ENCODE peak calls at places on chromosomes 11 and 22, in seven cellular contexts. One of them, this sample, is unnamed.

GRCh38 chr11:117316197-117316961 is at the start of gene BACE1:
- DNase-seq in fibroblast of gingiva: peak
- DNase-seq in activated CD8-positive, alpha-beta T cell treated with anti-CD3 and anti-CD28 coated beads for 36 hours: peak
- DNase-seq in GDM1: no peak
- DNase-seq in breast epithelium: peak
- DNase-seq in fibroblast of lung: peak
- DNase-seq in HAP-1: peak
- DNase-seq in this sample: peak

GRCh38 chr11:105179542-105180278 is 40.1 kb upstream of the CARD18 start:
- DNase-seq in fibroblast of gingiva: no peak
- DNase-seq in activated CD8-positive, alpha-beta T cell treated with anti-CD3 and anti-CD28 coated beads for 36 hours: no peak
- DNase-seq in GDM1: no peak
- DNase-seq in breast epithelium: no peak
- DNase-seq in fibroblast of lung: peak
- DNase-seq in HAP-1: no peak
- DNase-seq in this sample: no peak

GRCh38 chr22:38655532-38656255 is 498 bp downstream of the FAM227A start:
- DNase-seq in fibroblast of gingiva: no peak
- DNase-seq in activated CD8-positive, alpha-beta T cell treated with anti-CD3 and anti-CD28 coated beads for 36 hours: peak
- DNase-seq in GDM1: no peak
- DNase-seq in breast epithelium: no peak
- DNase-seq in fibroblast of lung: peak
- DNase-seq in HAP-1: no peak
- DNase-seq in this sample: peak

GRCh38 chr11:40291304-40292100 is 1168.0 kb downstream of the LRRC4C start:
- DNase-seq in fibroblast of gingiva: no peak
- DNase-seq in activated CD8-positive, alpha-beta T cell treated with anti-CD3 and anti-CD28 coated beads for 36 hours: no peak
- DNase-seq in GDM1: no peak
- DNase-seq in breast epithelium: no peak
- DNase-seq in fibroblast of lung: peak
- DNase-seq in HAP-1: no peak
- DNase-seq in this sample: no peak

GRCh38 chr11:43419460-43419859 is 60.7 kb downstream of the TTC17 start:
- DNase-seq in fibroblast of gingiva: peak
- DNase-seq in activated CD8-positive, alpha-beta T cell treated with anti-CD3 and anti-CD28 coated beads for 36 hours: peak
- DNase-seq in GDM1: no peak
- DNase-seq in breast epithelium: no peak
- DNase-seq in fibroblast of lung: peak
- DNase-seq in HAP-1: peak
- DNase-seq in this sample: peak

GRCh38 chr22:49036513-49036912 is 791.2 kb downstream of the BRD1 start:
- DNase-seq in fibroblast of gingiva: no peak
- DNase-seq in activated CD8-positive, alpha-beta T cell treated with anti-CD3 and anti-CD28 coated beads for 36 hours: no peak
- DNase-seq in GDM1: no peak
- DNase-seq in breast epithelium: no peak
- DNase-seq in fibroblast of lung: no peak
- DNase-seq in HAP-1: no peak
- DNase-seq in this sample: no peak

GRCh38 chr11:64064374-64065140 is 28.8 kb downstream of the FLRT1 start:
- DNase-seq in fibroblast of gingiva: no peak
- DNase-seq in activated CD8-positive, alpha-beta T cell treated with anti-CD3 and anti-CD28 coated beads for 36 hours: no peak
- DNase-seq in GDM1: no peak
- DNase-seq in breast epithelium: no peak
- DNase-seq in fibroblast of lung: no peak
- DNase-seq in HAP-1: no peak
- DNase-seq in this sample: no peak

GRCh38 chr22:35638408-35638807 is 9.8 kb upstream of the APOL6 start:
- DNase-seq in fibroblast of gingiva: peak
- DNase-seq in activated CD8-positive, alpha-beta T cell treated with anti-CD3 and anti-CD28 coated beads for 36 hours: no peak
- DNase-seq in GDM1: no peak
- DNase-seq in breast epithelium: peak
- DNase-seq in fibroblast of lung: peak
- DNase-seq in HAP-1: no peak
- DNase-seq in this sample: peak

GRCh38 chr11:2701230-2701629 is 1.4 kb upstream of the KCNQ1OT1 start:
- DNase-seq in fibroblast of gingiva: no peak
- DNase-seq in activated CD8-positive, alpha-beta T cell treated with anti-CD3 and anti-CD28 coated beads for 36 hours: no peak
- DNase-seq in GDM1: no peak
- DNase-seq in breast epithelium: no peak
- DNase-seq in fibroblast of lung: no peak
- DNase-seq in HAP-1: no peak
- DNase-seq in this sample: no peak

GRCh38 chr22:19124377-19124776 is 2.2 kb upstream of the DGCR2 start:
- DNase-seq in fibroblast of gingiva: no peak
- DNase-seq in activated CD8-positive, alpha-beta T cell treated with anti-CD3 and anti-CD28 coated beads for 36 hours: no peak
- DNase-seq in GDM1: no peak
- DNase-seq in breast epithelium: no peak
- DNase-seq in fibroblast of lung: no peak
- DNase-seq in HAP-1: no peak
- DNase-seq in this sample: no peak

GRCh38 chr11:1752907-1753425 is 2.6 kb upstream of the IFITM10 start:
- DNase-seq in fibroblast of gingiva: no peak
- DNase-seq in activated CD8-positive, alpha-beta T cell treated with anti-CD3 and anti-CD28 coated beads for 36 hours: no peak
- DNase-seq in GDM1: no peak
- DNase-seq in breast epithelium: no peak
- DNase-seq in fibroblast of lung: no peak
- DNase-seq in HAP-1: no peak
- DNase-seq in this sample: no peak

This sample was measured in foreskin fibroblast.